ENCODE peak calls at places on chromosomes 16 and 17, in four cellular contexts. I is A549, S is HCT116, E is body of pancreas. G is an unnamed sample.

GRCh38 chr17:20266806-20267458 is 200.4 kb downstream of the LGALS9B start:
- DNase-seq in E (no peak), S (no peak), I (no peak), G (no peak)

GRCh38 chr16:30958164-30959083 is 870 bp downstream of the SETD1A start:
- DNase-seq in S (peak; percentile 35), I (peak; percentile 67), E (peak; percentile 59), G (peak; percentile 71)

GRCh38 chr16:86118467-86119307 is 219.7 kb downstream of the IRF8 start:
- DNase-seq in I (no peak), E (peak; percentile 38), S (no peak), G (no peak)

GRCh38 chr16:22369221-22369811 is 5.1 kb downstream of the CDR2 start:
- DNase-seq in E (no peak), S (no peak), I (peak; percentile 40), G (peak; percentile 32)

GRCh38 chr17:27529230-27529796 is 73.1 kb downstream of the KSR1 start:
- DNase-seq in I (peak; percentile 83), S (no peak), E (peak; percentile 75), G (no peak)

GRCh38 chr17:82101301-82101715 is 3.3 kb upstream of the FASN start:
- DNase-seq in S (no peak), I (no peak), E (no peak), G (no peak)

GRCh38 chr17:760371-760770 is 8.3 kb upstream of the GEMIN4 start:
- DNase-seq in S (no peak), I (no peak), E (no peak), G (peak; percentile 70)

GRCh38 chr17:35291802-35292201 is 48.9 kb downstream of the SLFN5 start:
- DNase-seq in E (no peak), I (peak; percentile 17), S (no peak), G (no peak)

GRCh38 chr16:17359778-17360177 is 111.0 kb downstream of the XYLT1 start:
- DNase-seq in E (no peak), I (no peak), S (no peak), G (no peak)
- H3K4me1 ChIP-seq in E (peaks cover 23% of the 10 kb centered on the region), I (no peaks in the 10 kb centered on the region), S (peaks cover 9% of the 10 kb centered on the region), G (no peaks in the 10 kb centered on the region)

DNA sequence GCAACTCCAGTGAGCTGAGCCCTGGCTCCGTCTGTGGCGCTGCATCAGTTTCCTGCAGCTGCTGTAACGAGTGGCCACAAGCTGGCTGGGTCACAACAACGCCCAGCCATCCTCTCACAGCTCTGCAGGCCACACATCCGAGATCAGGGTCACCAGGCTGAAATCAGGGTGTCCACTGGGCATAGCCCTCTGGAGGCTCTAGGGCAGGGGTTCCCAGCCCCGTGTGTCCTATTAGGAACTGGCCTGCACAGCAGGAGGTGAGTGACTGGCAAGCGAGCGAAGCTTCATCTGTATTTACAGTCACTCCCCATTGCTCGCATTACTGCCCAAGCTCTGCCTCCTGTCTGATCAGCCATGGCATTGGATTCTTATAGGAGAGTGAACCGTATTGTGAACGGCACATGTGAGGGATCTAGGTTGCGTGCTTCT is 176.3 kb downstream of the SEC14L1 start:
- DNase-seq in S (no peak), E (no peak), I (no peak), G (no peak)
- H3K4me1 ChIP-seq in S (peaks cover 73% of the 10 kb centered on the region), E (peaks cover 40% of the 10 kb centered on the region), I (peaks cover 62% of the 10 kb centered on the region), G (peaks cover 14% of the 10 kb centered on the region)

DNA sequence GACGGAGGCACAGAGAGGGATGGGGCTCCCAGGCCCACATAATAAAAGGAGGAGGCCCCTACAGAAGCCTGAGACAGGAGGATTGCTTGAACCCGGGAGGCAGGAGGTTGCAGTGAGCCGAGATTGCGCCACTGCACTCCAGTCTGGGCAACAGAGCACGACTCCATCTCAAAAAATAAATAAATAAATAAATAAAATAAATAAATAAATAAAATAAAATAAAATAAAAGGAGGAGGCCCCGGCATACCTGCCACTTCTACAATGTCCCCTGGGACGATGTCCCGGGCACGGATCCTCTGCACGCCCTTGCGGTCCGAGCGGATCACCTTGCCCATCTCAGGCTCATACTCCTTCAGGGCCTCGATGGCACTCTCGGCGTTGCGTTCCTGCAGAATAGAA is 13.2 kb downstream of the ATP2A3 start:
- DNase-seq in S (no peak), I (no peak), E (no peak), G (no peak)
- H3K4me1 ChIP-seq in S (no peaks in the 10 kb centered on the region), I (no peaks in the 10 kb centered on the region), E (no peaks in the 10 kb centered on the region), G (peaks cover 6% of the 10 kb centered on the region)

DNA sequence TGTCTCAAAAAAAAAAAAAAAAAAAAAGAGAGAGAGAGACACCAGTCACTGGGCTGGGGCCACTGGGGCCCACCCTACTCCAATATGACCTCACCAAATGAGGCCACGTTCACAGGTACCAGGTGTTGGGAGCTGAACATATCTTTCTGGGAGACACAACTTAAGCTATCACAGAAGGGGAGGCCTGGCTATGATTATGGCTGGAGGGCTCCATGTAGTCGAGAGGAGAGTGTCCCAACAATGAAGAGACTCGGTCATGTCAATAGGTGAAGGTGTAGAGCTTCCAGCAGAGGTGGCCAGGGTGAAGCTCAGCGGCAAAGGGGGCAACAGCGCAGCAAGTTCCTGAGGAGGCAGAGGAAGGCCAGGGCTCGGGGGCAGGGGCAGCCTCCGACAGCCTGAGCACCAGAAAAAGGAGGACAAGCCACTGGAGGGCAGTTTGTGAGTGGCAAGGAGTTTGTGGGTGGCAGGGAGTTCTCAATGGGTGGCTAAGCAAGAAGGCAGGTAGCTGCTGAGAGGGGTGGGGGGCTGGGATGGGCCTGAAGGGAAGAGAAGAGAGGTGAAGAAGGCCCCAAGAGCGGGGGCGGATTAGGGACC is 28.0 kb downstream of the ABCC3 start:
- DNase-seq in E (no peak), I (no peak), S (no peak), G (no peak)
- H3K4me1 ChIP-seq in E (peaks cover 38% of the 10 kb centered on the region), I (peaks cover 97% of the 10 kb centered on the region), S (peaks cover 91% of the 10 kb centered on the region), G (peaks cover 7% of the 10 kb centered on the region)

DNA sequence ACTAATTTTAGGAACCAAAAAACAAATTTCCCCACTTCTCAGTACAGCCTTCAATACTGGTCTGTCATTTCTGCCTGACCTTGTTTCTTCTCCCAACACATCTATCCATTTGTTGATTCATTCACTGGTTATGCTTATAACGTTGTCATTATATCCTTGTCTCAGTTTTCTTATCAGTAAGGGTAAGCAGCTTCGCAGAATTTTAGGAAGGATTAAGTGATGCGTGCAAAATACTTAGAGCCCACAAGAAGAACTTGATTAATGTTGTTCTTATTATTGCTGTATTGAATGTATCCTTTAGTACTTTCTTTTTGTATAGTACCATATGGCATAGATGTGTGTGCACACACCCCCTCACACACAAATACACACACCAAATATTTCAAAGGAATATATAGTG is 403.5 kb upstream of the HSBP1 start:
- DNase-seq in S (no peak), I (no peak), E (no peak), G (no peak)
- H3K4me1 ChIP-seq in S (no peaks in the 10 kb centered on the region), I (no peaks in the 10 kb centered on the region), E (no peaks in the 10 kb centered on the region), G (no peaks in the 10 kb centered on the region)

GRCh38 chr17:17748604-17749003 is 67.3 kb downstream of the RAI1 start:
- DNase-seq in I (no peak), S (no peak), E (no peak), G (no peak)

GRCh38 chr17:17750881-17751280 is 69.6 kb downstream of the RAI1 start:
- DNase-seq in E (no peak), I (no peak), S (no peak), G (no peak)

GRCh38 chr17:17751489-17751995 is 70.3 kb downstream of the RAI1 start:
- DNase-seq in S (no peak), I (no peak), E (no peak), G (no peak)

GRCh38 chr17:17749025-17749772 is 67.9 kb downstream of the RAI1 start:
- DNase-seq in S (no peak), I (no peak), E (no peak), G (no peak)

GRCh38 chr17:17749921-17750320 is 68.7 kb downstream of the RAI1 start:
- DNase-seq in E (peak; percentile 75), S (peak; percentile 42), I (peak; percentile 75), G (no peak)
- H3K4me1 ChIP-seq in E (peaks cover 33% of the 10 kb centered on the region), S (peaks cover 45% of the 10 kb centered on the region), I (peaks cover 38% of the 10 kb centered on the region), G (peaks cover 85% of the 10 kb centered on the region)

DNA sequence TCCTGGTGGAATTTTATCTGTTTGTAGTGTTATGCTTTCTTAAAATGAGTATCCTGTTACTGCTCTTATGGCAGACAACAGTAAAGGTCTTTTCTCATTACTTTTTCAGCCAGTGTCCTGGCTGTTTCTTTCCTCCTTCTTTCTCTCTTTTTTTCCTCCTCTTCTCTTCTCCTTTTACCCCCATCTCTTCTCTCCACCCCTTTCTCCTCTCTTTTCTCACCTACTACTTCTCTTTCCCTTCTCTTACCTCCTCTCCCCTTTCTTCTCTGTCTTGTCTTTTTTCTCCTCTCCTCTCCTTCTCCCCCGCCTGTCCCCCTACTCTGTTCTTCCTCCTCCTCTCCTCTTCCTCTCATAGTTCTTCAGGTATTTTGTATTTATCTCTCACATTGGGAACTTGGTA is 48.9 kb downstream of the CPD start:
- DNase-seq in E (no peak), I (no peak), S (no peak), G (no peak)
- H3K4me1 ChIP-seq in E (no peaks in the 10 kb centered on the region), I (no peaks in the 10 kb centered on the region), S (no peaks in the 10 kb centered on the region), G (no peaks in the 10 kb centered on the region)

GRCh38 chr17:50059256-50059655 is 3.3 kb downstream of the ITGA3 start:
- DNase-seq in S (no peak), I (no peak), E (peak; percentile 80), G (no peak)

GRCh38 chr17:50056961-50057330 is 1.0 kb downstream of the ITGA3 start:
- DNase-seq in S (no peak), I (peak; percentile 55), E (no peak), G (no peak)

GRCh38 chr17:50058296-50058945 is 2.5 kb downstream of the ITGA3 start:
- DNase-seq in S (no peak), I (no peak), E (no peak), G (no peak)

GRCh38 chr17:50056217-50056960 is 479 bp downstream of the ITGA3 start:
- DNase-seq in S (no peak), I (peak; percentile 82), E (peak; percentile 84), G (peak; percentile 68)

GRCh38 chr17:50057521-50057991 is 1.6 kb downstream of the ITGA3 start:
- DNase-seq in E (peak; percentile 42), S (no peak), I (no peak), G (peak; percentile 24)
- H3K4me1 ChIP-seq in E (peaks cover 86% of the 10 kb centered on the region), S (peaks cover 86% of the 10 kb centered on the region), I (peaks cover 72% of the 10 kb centered on the region), G (peaks cover 70% of the 10 kb centered on the region)

GRCh38 chr17:78875738-78876597 is 27.0 kb downstream of the CEP295NL start:
- DNase-seq in S (no peak), I (no peak), E (peak; percentile 71), G (no peak)

GRCh38 chr17:78879679-78880186 is 23.3 kb downstream of the CEP295NL start:
- DNase-seq in E (peak; percentile 50), S (no peak), I (no peak), G (peak; percentile 91)

GRCh38 chr17:78875331-78875730 is 27.7 kb downstream of the CEP295NL start:
- DNase-seq in I (no peak), E (no peak), S (no peak), G (no peak)

GRCh38 chr17:78878871-78879270 is 24.1 kb downstream of the CEP295NL start:
- DNase-seq in E (no peak), I (no peak), S (no peak), G (no peak)

GRCh38 chr17:78878261-78878660 is 24.7 kb downstream of the CEP295NL start:
- DNase-seq in S (no peak), E (no peak), I (no peak), G (no peak)
- H3K4me1 ChIP-seq in S (peaks cover 78% of the 10 kb centered on the region), E (peaks cover 71% of the 10 kb centered on the region), I (peaks cover 42% of the 10 kb centered on the region), G (peaks cover 75% of the 10 kb centered on the region)

DNA sequence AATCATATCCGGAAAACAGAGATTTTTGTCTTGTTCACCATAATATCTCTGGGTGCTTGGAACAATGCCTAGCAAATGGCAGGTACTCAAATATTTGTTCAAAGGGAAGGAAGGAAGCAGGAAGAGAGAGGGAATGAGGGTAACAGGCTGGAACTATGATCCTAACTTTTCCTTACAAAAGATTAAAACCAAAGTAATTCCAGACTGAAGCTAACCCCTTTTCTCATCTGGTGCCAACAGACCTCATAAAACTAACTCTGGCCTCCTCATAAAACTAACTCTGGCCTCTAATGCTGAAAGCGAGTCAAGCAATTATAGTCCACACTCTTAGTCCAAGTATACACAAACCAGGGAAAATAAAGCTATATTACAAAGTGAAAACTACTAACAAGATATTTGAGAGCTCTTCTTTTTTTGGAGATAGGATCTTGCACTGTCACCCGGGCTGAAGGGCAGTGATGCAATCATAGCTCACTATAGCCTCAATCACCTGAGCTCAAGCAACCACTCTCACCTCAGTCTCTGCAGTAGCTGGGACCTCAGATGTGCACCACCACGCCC is 84.6 kb downstream of the KANSL1 start:
- DNase-seq in I (no peak), E (no peak), S (no peak), G (no peak)
- H3K4me1 ChIP-seq in I (peaks cover 44% of the 10 kb centered on the region), E (peaks cover 55% of the 10 kb centered on the region), S (no peaks in the 10 kb centered on the region), G (peaks cover 14% of the 10 kb centered on the region)

G was measured in heart left ventricle.